ENCODE peak calls at places on chromosome 9, in nine cellular contexts. One of them, this sample, is unnamed.
A peak's percentile ranks its signal among the peaks of the same experiment; 100 is the strongest.

GRCh38 chr9:34653131-34653530 is 1.1 kb downstream of the IL11RA start:
- DNase-seq in caudate nucleus: no peak
- DNase-seq in heart left ventricle: no peak
- DNase-seq in A549: no peak
- DNase-seq in stimulated activated CD8-positive, alpha-beta memory T cell treated with anti-CD3 and anti-CD28 coated beads, Interleukin-15, amount 100 ng/mL, for 1 hour: no peak
- DNase-seq in Peyer's patch: no peak
- DNase-seq in AML-193: no peak
- DNase-seq in AG04450: no peak
- DNase-seq in kidney glomerular epithelial cell: no peak
- DNase-seq in this sample: no peak

GRCh38 chr9:6354072-6354686 is 26.0 kb downstream of the TPD52L3 start:
- DNase-seq in stimulated activated CD8-positive, alpha-beta memory T cell treated with anti-CD3 and anti-CD28 coated beads, Interleukin-15, amount 100 ng/mL, for 1 hour: no peak
- DNase-seq in heart left ventricle: no peak
- DNase-seq in kidney glomerular epithelial cell: peak; percentile 83
- DNase-seq in A549: peak; percentile 69
- DNase-seq in Peyer's patch: peak; percentile 16
- DNase-seq in AML-193: peak; percentile 65
- DNase-seq in AG04450: peak; percentile 48
- DNase-seq in caudate nucleus: no peak
- DNase-seq in this sample: peak; percentile 60

GRCh38 chr9:35651964-35652828 is 1.5 kb upstream of the SIT1 start:
- DNase-seq in caudate nucleus: no peak
- DNase-seq in stimulated activated CD8-positive, alpha-beta memory T cell treated with anti-CD3 and anti-CD28 coated beads, Interleukin-15, amount 100 ng/mL, for 1 hour: no peak
- DNase-seq in AG04450: no peak
- DNase-seq in kidney glomerular epithelial cell: no peak
- DNase-seq in AML-193: no peak
- DNase-seq in heart left ventricle: no peak
- DNase-seq in Peyer's patch: no peak
- DNase-seq in A549: peak; percentile 75
- DNase-seq in this sample: no peak

GRCh38 chr9:84140535-84141101 is 160.0 kb downstream of the RMI1 start:
- DNase-seq in stimulated activated CD8-positive, alpha-beta memory T cell treated with anti-CD3 and anti-CD28 coated beads, Interleukin-15, amount 100 ng/mL, for 1 hour: no peak
- DNase-seq in AG04450: no peak
- DNase-seq in A549: no peak
- DNase-seq in heart left ventricle: no peak
- DNase-seq in Peyer's patch: no peak
- DNase-seq in kidney glomerular epithelial cell: no peak
- DNase-seq in AML-193: no peak
- DNase-seq in caudate nucleus: no peak
- DNase-seq in this sample: peak; percentile 15

GRCh38 chr9:89387970-89388867 is 69.9 kb downstream of the SECISBP2 start:
- DNase-seq in caudate nucleus: no peak
- DNase-seq in A549: peak; percentile 23
- DNase-seq in Peyer's patch: no peak
- DNase-seq in kidney glomerular epithelial cell: no peak
- DNase-seq in AML-193: peak; percentile 95
- DNase-seq in stimulated activated CD8-positive, alpha-beta memory T cell treated with anti-CD3 and anti-CD28 coated beads, Interleukin-15, amount 100 ng/mL, for 1 hour: no peak
- DNase-seq in heart left ventricle: peak; percentile 36
- DNase-seq in AG04450: peak; percentile 51
- DNase-seq in this sample: peak; percentile 49

GRCh38 chr9:124593080-124594058 is 86.2 kb upstream of the NR5A1 start:
- DNase-seq in caudate nucleus: no peak
- DNase-seq in Peyer's patch: no peak
- DNase-seq in AG04450: no peak
- DNase-seq in stimulated activated CD8-positive, alpha-beta memory T cell treated with anti-CD3 and anti-CD28 coated beads, Interleukin-15, amount 100 ng/mL, for 1 hour: no peak
- DNase-seq in heart left ventricle: no peak
- DNase-seq in A549: no peak
- DNase-seq in kidney glomerular epithelial cell: no peak
- DNase-seq in AML-193: no peak
- DNase-seq in this sample: no peak

GRCh38 chr9:36470891-36471290 is 70.8 kb upstream of the RNF38 start:
- DNase-seq in heart left ventricle: peak; percentile 65
- DNase-seq in stimulated activated CD8-positive, alpha-beta memory T cell treated with anti-CD3 and anti-CD28 coated beads, Interleukin-15, amount 100 ng/mL, for 1 hour: no peak
- DNase-seq in A549: no peak
- DNase-seq in kidney glomerular epithelial cell: peak; percentile 74
- DNase-seq in Peyer's patch: peak; percentile 84
- DNase-seq in AG04450: peak; percentile 33
- DNase-seq in caudate nucleus: no peak
- DNase-seq in AML-193: no peak
- DNase-seq in this sample: peak; percentile 27

GRCh38 chr9:119509291-119509905 is 140.2 kb upstream of the BRINP1 start:
- DNase-seq in AG04450: no peak
- DNase-seq in A549: no peak
- DNase-seq in stimulated activated CD8-positive, alpha-beta memory T cell treated with anti-CD3 and anti-CD28 coated beads, Interleukin-15, amount 100 ng/mL, for 1 hour: no peak
- DNase-seq in kidney glomerular epithelial cell: no peak
- DNase-seq in heart left ventricle: no peak
- DNase-seq in AML-193: no peak
- DNase-seq in Peyer's patch: no peak
- DNase-seq in caudate nucleus: no peak
- DNase-seq in this sample: no peak

GRCh38 chr9:112447283-112447761 is 39.3 kb upstream of the KIAA1958 start:
- DNase-seq in caudate nucleus: no peak
- DNase-seq in A549: no peak
- DNase-seq in heart left ventricle: no peak
- DNase-seq in Peyer's patch: no peak
- DNase-seq in stimulated activated CD8-positive, alpha-beta memory T cell treated with anti-CD3 and anti-CD28 coated beads, Interleukin-15, amount 100 ng/mL, for 1 hour: no peak
- DNase-seq in kidney glomerular epithelial cell: peak; percentile 4
- DNase-seq in AG04450: peak; percentile 10
- DNase-seq in AML-193: no peak
- DNase-seq in this sample: no peak

GRCh38 chr9:4292781-4293180 is 7.1 kb downstream of the GLIS3 start:
- DNase-seq in caudate nucleus: no peak
- DNase-seq in A549: peak; percentile 65
- DNase-seq in AG04450: no peak
- DNase-seq in stimulated activated CD8-positive, alpha-beta memory T cell treated with anti-CD3 and anti-CD28 coated beads, Interleukin-15, amount 100 ng/mL, for 1 hour: no peak
- DNase-seq in heart left ventricle: no peak
- DNase-seq in kidney glomerular epithelial cell: peak; percentile 84
- DNase-seq in AML-193: no peak
- DNase-seq in Peyer's patch: no peak
- DNase-seq in this sample: no peak

GRCh38 chr9:137222190-137223077 is at the start of gene RNF208:
- DNase-seq in Peyer's patch: no peak
- DNase-seq in A549: no peak
- DNase-seq in AG04450: no peak
- DNase-seq in stimulated activated CD8-positive, alpha-beta memory T cell treated with anti-CD3 and anti-CD28 coated beads, Interleukin-15, amount 100 ng/mL, for 1 hour: no peak
- DNase-seq in heart left ventricle: no peak
- DNase-seq in AML-193: no peak
- DNase-seq in caudate nucleus: no peak
- DNase-seq in kidney glomerular epithelial cell: no peak
- DNase-seq in this sample: no peak

GRCh38 chr9:104544644-104545043 is 8.0 kb upstream of the OR13C3 start:
- DNase-seq in Peyer's patch: no peak
- DNase-seq in stimulated activated CD8-positive, alpha-beta memory T cell treated with anti-CD3 and anti-CD28 coated beads, Interleukin-15, amount 100 ng/mL, for 1 hour: no peak
- DNase-seq in kidney glomerular epithelial cell: no peak
- DNase-seq in AG04450: no peak
- DNase-seq in AML-193: no peak
- DNase-seq in heart left ventricle: no peak
- DNase-seq in caudate nucleus: no peak
- DNase-seq in A549: no peak
- DNase-seq in this sample: no peak

GRCh38 chr9:114312513-114312875 is 10.4 kb upstream of the ORM1 start:
- DNase-seq in caudate nucleus: no peak
- DNase-seq in kidney glomerular epithelial cell: no peak
- DNase-seq in heart left ventricle: no peak
- DNase-seq in AML-193: no peak
- DNase-seq in A549: no peak
- DNase-seq in stimulated activated CD8-positive, alpha-beta memory T cell treated with anti-CD3 and anti-CD28 coated beads, Interleukin-15, amount 100 ng/mL, for 1 hour: no peak
- DNase-seq in AG04450: no peak
- DNase-seq in Peyer's patch: no peak
- DNase-seq in this sample: no peak

GRCh38 chr9:92668746-92669526 is 995 bp downstream of the IPPK start:
- DNase-seq in heart left ventricle: peak; percentile 54
- DNase-seq in stimulated activated CD8-positive, alpha-beta memory T cell treated with anti-CD3 and anti-CD28 coated beads, Interleukin-15, amount 100 ng/mL, for 1 hour: no peak
- DNase-seq in AML-193: no peak
- DNase-seq in kidney glomerular epithelial cell: peak; percentile 66
- DNase-seq in Peyer's patch: no peak
- DNase-seq in A549: peak; percentile 50
- DNase-seq in caudate nucleus: no peak
- DNase-seq in AG04450: no peak
- DNase-seq in this sample: no peak

GRCh38 chr9:132011309-132011708 is 68.4 kb downstream of the MED27 start:
- DNase-seq in A549: no peak
- DNase-seq in AML-193: no peak
- DNase-seq in caudate nucleus: no peak
- DNase-seq in AG04450: no peak
- DNase-seq in stimulated activated CD8-positive, alpha-beta memory T cell treated with anti-CD3 and anti-CD28 coated beads, Interleukin-15, amount 100 ng/mL, for 1 hour: no peak
- DNase-seq in heart left ventricle: no peak
- DNase-seq in Peyer's patch: no peak
- DNase-seq in kidney glomerular epithelial cell: no peak
- DNase-seq in this sample: no peak

This sample was measured in putamen.